ENCODE peak calls at places on chromosome 2, in five cellular contexts. P, O, U, Y and Z are unnamed samples.

GRCh38 chr2:51516667-51517066 is 484.7 kb upstream of the NRXN1 start:
- DNase-seq in P (no peak), O (no peak), U (no peak), Y (no peak), Z (no peak)

GRCh38 chr2:190514676-190515075 is 19.8 kb downstream of the NEMP2 start:
- DNase-seq in P (no peak), O (no peak), U (no peak), Y (no peak), Z (no peak)

GRCh38 chr2:159903404-159904126 is 105.6 kb upstream of the CD302 start:
- DNase-seq in P (peak; percentile 18), O (no peak), U (no peak), Y (peak; percentile 24), Z (peak; percentile 14)

GRCh38 chr2:43305006-43305405 is 78.6 kb upstream of the ZFP36L2 start:
- DNase-seq in P (no peak), O (no peak), U (no peak), Y (peak; percentile 9), Z (no peak)

GRCh38 chr2:10493636-10494281 is 45.6 kb upstream of the ODC1 start:
- DNase-seq in P (peak; percentile 29), O (peak; percentile 85), U (no peak), Y (no peak), Z (no peak)

GRCh38 chr2:51597086-51597485 is 565.2 kb upstream of the NRXN1 start:
- DNase-seq in P (no peak), O (no peak), U (no peak), Y (no peak), Z (no peak)

GRCh38 chr2:159123786-159124185 is 155.3 kb downstream of the TANC1 start:
- DNase-seq in P (no peak), O (no peak), U (no peak), Y (no peak), Z (no peak)

GRCh38 chr2:196711625-196712024 is 72.1 kb downstream of the CCDC150 start:
- DNase-seq in P (no peak), O (no peak), U (no peak), Y (no peak), Z (no peak)

GRCh38 chr2:62884514-62884913 is 166.1 kb upstream of the OTX1 start:
- DNase-seq in P (no peak), O (no peak), U (no peak), Y (no peak), Z (no peak)

GRCh38 chr2:159797468-159798375 is at the start of gene CD302:
- DNase-seq in P (no peak), O (peak; percentile 93), U (peak; percentile 41), Y (peak; percentile 74), Z (peak; percentile 86)

GRCh38 chr2:207163053-207163814 is 2.5 kb downstream of the KLF7 start:
- DNase-seq in P (no peak), O (no peak), U (no peak), Y (peak; percentile 61), Z (no peak)

GRCh38 chr2:227703280-227703732 is 14.5 kb downstream of the SLC19A3 start:
- DNase-seq in P (no peak), O (no peak), U (no peak), Y (peak; percentile 14), Z (no peak)

GRCh38 chr2:63743170-63743975 is 98.3 kb upstream of the UGP2 start:
- DNase-seq in P (no peak), O (no peak), U (no peak), Y (no peak), Z (no peak)

GRCh38 chr2:219442206-219443015 is 7.8 kb downstream of the SPEG start:
- DNase-seq in P (no peak), O (no peak), U (no peak), Y (no peak), Z (no peak)

GRCh38 chr2:184554736-184555135 is 43.6 kb upstream of the ZNF804A start:
- DNase-seq in P (no peak), O (no peak), U (no peak), Y (no peak), Z (no peak)

GRCh38 chr2:74843371-74844298 is 9.7 kb downstream of the HK2 start:
- DNase-seq in P (no peak), O (no peak), U (no peak), Y (peak; percentile 61), Z (no peak)

GRCh38 chr2:73931531-73932500 is 5.1 kb downstream of the DGUOK start:
- DNase-seq in P (no peak), O (no peak), U (no peak), Y (peak; percentile 32), Z (no peak)

GRCh38 chr2:25354116-25354515 is 12.4 kb upstream of the DNMT3A start:
- DNase-seq in P (no peak), O (no peak), U (no peak), Y (no peak), Z (no peak)

GRCh38 chr2:96501471-96501874 is 3.7 kb downstream of the NEURL3 start:
- DNase-seq in P (no peak), O (no peak), U (no peak), Y (no peak), Z (no peak)

GRCh38 chr2:158795110-158795924 is at the start of gene DAPL1:
- DNase-seq in P (no peak), O (no peak), U (no peak), Y (no peak), Z (no peak)

GRCh38 chr2:23418490-23418911 is 33.5 kb downstream of the KLHL29 start:
- DNase-seq in P (no peak), O (no peak), U (no peak), Y (peak; percentile 69), Z (no peak)

GRCh38 chr2:172834881-172835280 is 99.2 kb downstream of the RAPGEF4 start:
- DNase-seq in P (no peak), O (no peak), U (no peak), Y (no peak), Z (no peak)

GRCh38 chr2:109128466-109129355 is at the start of gene SH3RF3:
- DNase-seq in P (no peak), O (peak; percentile 79), U (no peak), Y (peak; percentile 46), Z (peak; percentile 46)

GRCh38 chr2:111031546-111032484 is 88.9 kb upstream of the BCL2L11 start:
- DNase-seq in P (no peak), O (no peak), U (no peak), Y (no peak), Z (peak; percentile 39)

GRCh38 chr2:152415811-152416210 is 80.8 kb downstream of the FMNL2 start:
- DNase-seq in P (no peak), O (no peak), U (no peak), Y (no peak), Z (no peak)

GRCh38 chr2:150143087-150143536 is 344.4 kb downstream of the RND3 start:
- DNase-seq in P (no peak), O (no peak), U (no peak), Y (no peak), Z (no peak)

GRCh38 chr2:29154610-29155009 is 39.4 kb downstream of the CLIP4 start:
- DNase-seq in P (no peak), O (no peak), U (no peak), Y (no peak), Z (no peak)

GRCh38 chr2:196399736-196400691 is 228.6 kb upstream of the STK17B start:
- DNase-seq in P (no peak), O (no peak), U (peak; percentile 21), Y (peak; percentile 72), Z (no peak)

GRCh38 chr2:9809448-9810088 is 33.7 kb upstream of the TAF1B start:
- DNase-seq in P (no peak), O (no peak), U (no peak), Y (no peak), Z (no peak)

GRCh38 chr2:160609346-160609745 is 115.7 kb upstream of the RBMS1 start:
- DNase-seq in P (no peak), O (no peak), U (no peak), Y (no peak), Z (no peak)

GRCh38 chr2:176292608-176293007 is 23.4 kb downstream of the MTX2 start:
- DNase-seq in P (no peak), O (no peak), U (no peak), Y (no peak), Z (no peak)

GRCh38 chr2:113219889-113220641 is 46.3 kb downstream of the PSD4 start:
- DNase-seq in P (no peak), O (peak; percentile 84), U (no peak), Y (peak; percentile 64), Z (peak; percentile 51)

GRCh38 chr2:239601201-239601851 is 200.5 kb upstream of the HDAC4 start:
- DNase-seq in P (no peak), O (no peak), U (no peak), Y (no peak), Z (no peak)

GRCh38 chr2:72924353-72925240 is 7.3 kb downstream of the EMX1 start:
- DNase-seq in P (no peak), O (peak; percentile 64), U (no peak), Y (no peak), Z (no peak)